ENCODE peak calls at places on chromosome 2, in seven cellular contexts. G is GM12878, O is HCT116, H is SK-N-SH, L is H1, T is K562, B is HepG2. S is an unnamed sample.

GRCh38 chr2:26727641-26728561 is 35.4 kb downstream of the KCNK3 start:
- DNase-seq in G (no peak), O (no peak), H (no peak), L (no peak), T (no peak), B (no peak), S (no peak)

GRCh38 chr2:113257511-113258264 is 21.0 kb downstream of the PAX8 start:
- DNase-seq in G (no peak), O (no peak), H (no peak), L (no peak), T (no peak), B (no peak), S (no peak)

GRCh38 chr2:40096360-40096759 is 317.3 kb upstream of the THUMPD2 start:
- DNase-seq in G (no peak), O (no peak), H (no peak), L (no peak), T (no peak), B (no peak), S (no peak)

GRCh38 chr2:142865924-142866323 is 11.5 kb upstream of the KYNU start:
- DNase-seq in G (no peak), O (no peak), H (no peak), L (no peak), T (no peak), B (no peak), S (no peak)

GRCh38 chr2:16666453-16666801 is 793 bp upstream of the CYRIA start:
- DNase-seq in G (no peak), O (no peak), H (no peak), L (peak), T (no peak), B (no peak), S (no peak)

GRCh38 chr2:202049840-202050239 is 16.2 kb downstream of the FZD7 start:
- DNase-seq in G (no peak), O (no peak), H (no peak), L (no peak), T (peak), B (no peak), S (no peak)

GRCh38 chr2:54048117-54048785 is 67.2 kb upstream of the ACYP2 start:
- DNase-seq in G (no peak), O (no peak), H (no peak), L (no peak), T (no peak), B (peak), S (no peak)

GRCh38 chr2:240308111-240308651 is 127.3 kb upstream of the GPC1 start:
- DNase-seq in G (no peak), O (no peak), H (peak), L (no peak), T (no peak), B (no peak), S (no peak)

GRCh38 chr2:105748564-105748963 is 3.9 kb downstream of the NCK2 start:
- DNase-seq in G (no peak), O (no peak), H (no peak), L (no peak), T (no peak), B (no peak), S (no peak)

GRCh38 chr2:188199716-188200128 is 92.0 kb upstream of the GULP1 start:
- DNase-seq in G (no peak), O (no peak), H (no peak), L (no peak), T (no peak), B (peak), S (no peak)

GRCh38 chr2:148781544-148781943 is 93.5 kb upstream of the KIF5C start:
- DNase-seq in G (no peak), O (no peak), H (no peak), L (no peak), T (no peak), B (no peak), S (no peak)

GRCh38 chr2:233650981-233651380 is 14.7 kb downstream of the UGT1A10 start:
- DNase-seq in G (no peak), O (no peak), H (no peak), L (no peak), T (no peak), B (no peak), S (no peak)
- TF ChIP-seq JUND in G (no peak), O (no peak), H (no peak), L (no peak), T (no peak), B (no peak), S (no peak)

DNA sequence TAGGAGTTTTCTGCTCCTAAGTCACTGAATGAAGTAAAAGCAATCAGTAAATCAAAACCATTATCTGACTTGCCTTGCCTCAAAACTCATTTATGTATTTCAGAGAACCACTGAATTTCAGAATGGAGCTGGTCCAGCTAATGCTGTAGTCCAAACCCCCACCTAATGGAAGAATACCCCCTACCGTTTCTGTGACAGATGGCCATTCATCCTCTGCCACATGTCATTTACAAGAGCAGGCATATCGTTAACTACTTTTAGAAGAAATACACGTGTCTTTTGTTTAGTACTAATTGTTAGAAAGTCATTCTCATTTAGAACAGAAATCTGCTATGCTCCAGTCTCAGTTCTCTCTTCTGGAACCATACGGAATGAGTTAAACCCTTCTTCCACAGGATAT is 12.8 kb upstream of the GALNT5 start:
- DNase-seq in G (no peak), O (no peak), H (no peak), L (no peak), T (no peak), B (no peak), S (no peak)
- TF ChIP-seq JUND in G (no peak), O (no peak), H (no peak), L (no peak), T (no peak), B (no peak), S (no peak)

GRCh38 chr2:195316485-195316884 is 340.5 kb upstream of the SLC39A10 start:
- DNase-seq in G (no peak), O (no peak), H (no peak), L (no peak), T (no peak), B (no peak), S (no peak)

GRCh38 chr2:195313976-195314375 is 343.1 kb upstream of the SLC39A10 start:
- DNase-seq in G (no peak), O (no peak), H (no peak), L (no peak), T (no peak), B (no peak), S (no peak)

GRCh38 chr2:195317533-195317932 is 339.5 kb upstream of the SLC39A10 start:
- DNase-seq in G (no peak), O (no peak), H (no peak), L (no peak), T (no peak), B (no peak), S (no peak)

GRCh38 chr2:195308163-195308562 is 348.9 kb upstream of the SLC39A10 start:
- DNase-seq in G (no peak), O (no peak), H (no peak), L (no peak), T (no peak), B (no peak), S (no peak)

GRCh38 chr2:195312662-195313061 is 344.4 kb upstream of the SLC39A10 start:
- DNase-seq in G (no peak), O (no peak), H (no peak), L (no peak), T (no peak), B (no peak), S (no peak)
- TF ChIP-seq JUND in G (no peak), O (no peak), H (no peak), L (no peak), T (no peak), B (no peak), S (no peak)

GRCh38 chr2:222655406-222655747 is 515 bp downstream of the FARSB start:
- DNase-seq in G (no peak), O (peak), H (no peak), L (no peak), T (peak), B (no peak), S (peak)
- TF ChIP-seq JUND in G (no peak), O (no peak), H (no peak), L (no peak), T (no peak), B (no peak), S (no peak)

GRCh38 chr2:75799859-75800258 is 89.1 kb upstream of the GCFC2 start:
- DNase-seq in G (no peak), O (no peak), H (no peak), L (no peak), T (no peak), B (no peak), S (no peak)

GRCh38 chr2:75800456-75800855 is 89.7 kb upstream of the GCFC2 start:
- DNase-seq in G (peak), O (no peak), H (no peak), L (no peak), T (no peak), B (no peak), S (no peak)

GRCh38 chr2:75801234-75801982 is 90.7 kb upstream of the GCFC2 start:
- DNase-seq in G (peak), O (no peak), H (no peak), L (no peak), T (no peak), B (no peak), S (no peak)

GRCh38 chr2:75798624-75799023 is 87.9 kb upstream of the GCFC2 start:
- DNase-seq in G (no peak), O (no peak), H (no peak), L (no peak), T (no peak), B (no peak), S (no peak)
- TF ChIP-seq JUND in G (no peak), O (no peak), H (no peak), L (no peak), T (no peak), B (no peak), S (no peak)